ENCODE peak calls at places on chromosomes 7 and 10, in four cellular contexts. Q is psoas muscle, F is suprapubic skin, Z is PC-3. D is an unnamed sample.

GRCh38 chr10:124149681-124150080 is 56.3 kb upstream of the CHST15 start:
- DNase-seq in Q (no peak), Z (no peak), F (no peak), D (peak; percentile 51)

GRCh38 chr7:18727094-18727870 is 231.7 kb downstream of the HDAC9 start:
- DNase-seq in Z (peak; percentile 27), Q (no peak), F (no peak), D (no peak)

GRCh38 chr10:121788115-121788514 is 139.7 kb downstream of the ATE1 start:
- DNase-seq in Q (no peak), F (no peak), Z (peak; percentile 89), D (no peak)

GRCh38 chr10:34061846-34062245 is 727.4 kb upstream of the NRP1 start:
- DNase-seq in Q (no peak), Z (no peak), F (no peak), D (no peak)

GRCh38 chr7:108592633-108593277 is 23.1 kb downstream of the DNAJB9 start:
- DNase-seq in Z (peak; percentile 42), F (no peak), Q (no peak), D (no peak)

GRCh38 chr10:129758591-129759021 is 205.5 kb downstream of the EBF3 start:
- DNase-seq in Z (no peak), Q (no peak), F (peak; percentile 49), D (no peak)

GRCh38 chr7:24197852-24198251 is 86.1 kb upstream of the NPY start:
- DNase-seq in Q (no peak), Z (peak; percentile 14), F (no peak), D (no peak)

GRCh38 chr7:92645531-92646061 is 55.4 kb upstream of the FAM133B start:
- DNase-seq in Z (peak; percentile 91), Q (no peak), F (no peak), D (peak; percentile 21)

GRCh38 chr10:129678186-129678585 is 211.1 kb downstream of the MGMT start:
- DNase-seq in Q (no peak), F (no peak), Z (peak; percentile 35), D (no peak)

GRCh38 chr7:76282344-76283253 is 19.9 kb upstream of the HSPB1 start:
- DNase-seq in F (no peak), Q (no peak), Z (no peak), D (no peak)

GRCh38 chr7:111190804-111191203 is 99.9 kb downstream of the LRRN3 start:
- DNase-seq in F (no peak), Q (no peak), Z (no peak), D (no peak)

GRCh38 chr7:109322833-109323232 is 753.2 kb downstream of the DNAJB9 start:
- DNase-seq in F (no peak), Q (no peak), Z (no peak), D (no peak)

GRCh38 chr10:1175956-1176565 is 119.9 kb downstream of the WDR37 start:
- DNase-seq in Z (no peak), Q (no peak), F (no peak), D (no peak)

GRCh38 chr10:96614515-96614914 is 27.7 kb upstream of the TM9SF3 start:
- DNase-seq in Z (peak; percentile 91), F (no peak), Q (no peak), D (no peak)

GRCh38 chr7:136071106-136071505 is 93.9 kb upstream of the MTPN start:
- DNase-seq in F (no peak), Z (no peak), Q (no peak), D (no peak)

GRCh38 chr7:5294169-5294987 is 11.6 kb downstream of the SLC29A4 start:
- DNase-seq in F (no peak), Z (no peak), Q (no peak), D (no peak)

GRCh38 chr10:47379445-47379785 is 4.7 kb downstream of the ZNF488 start:
- DNase-seq in Q (peak; percentile 15), F (no peak), Z (no peak), D (no peak)

GRCh38 chr10:104642311-104643022 is 1.4 kb downstream of the SORCS3 start:
- DNase-seq in Z (no peak), Q (no peak), F (no peak), D (no peak)

GRCh38 chr10:25493122-25493893 is 318.5 kb downstream of the GPR158 start:
- DNase-seq in Z (peak; percentile 62), F (no peak), Q (no peak), D (no peak)

GRCh38 chr7:30143748-30144251 is 9.0 kb downstream of the MTURN start:
- DNase-seq in F (no peak), Q (no peak), Z (peak; percentile 98), D (no peak)

GRCh38 chr7:30140456-30140855 is 5.7 kb downstream of the MTURN start:
- DNase-seq in F (no peak), Z (no peak), Q (no peak), D (no peak)

GRCh38 chr7:30142710-30143109 is 7.9 kb downstream of the MTURN start:
- DNase-seq in Q (no peak), Z (peak; percentile 93), F (no peak), D (peak; percentile 83)

GRCh38 chr7:30139836-30140384 is 5.1 kb downstream of the MTURN start:
- DNase-seq in Q (no peak), Z (no peak), F (no peak), D (no peak)

GRCh38 chr7:30141405-30142045 is 6.7 kb downstream of the MTURN start:
- DNase-seq in F (no peak), Q (no peak), Z (no peak), D (no peak)
- H3K27ac ChIP-seq in F (peak overlapping the region; percentile 73), Q (no peak overlapping the region), Z (no peak overlapping the region), D (peak overlapping the region; percentile 66)

GRCh38 chr7:33645096-33645495 is 260.2 kb upstream of the BMPER start:
- DNase-seq in F (no peak), Q (no peak), Z (no peak), D (no peak)

GRCh38 chr7:33643497-33643896 is 261.8 kb upstream of the BMPER start:
- DNase-seq in F (no peak), Z (no peak), Q (no peak), D (no peak)

GRCh38 chr7:33642312-33642711 is 263.0 kb upstream of the BMPER start:
- DNase-seq in Z (no peak), Q (no peak), F (no peak), D (no peak)

GRCh38 chr7:33646166-33646565 is 259.2 kb upstream of the BMPER start:
- DNase-seq in F (no peak), Z (no peak), Q (no peak), D (no peak)

GRCh38 chr7:33644489-33644888 is 260.9 kb upstream of the BMPER start:
- DNase-seq in Q (no peak), Z (no peak), F (no peak), D (no peak)
- H3K4me3 ChIP-seq in Q (no peak overlapping the region), Z (no peak overlapping the region), F (no peak overlapping the region), D (no peak overlapping the region)

DNA sequence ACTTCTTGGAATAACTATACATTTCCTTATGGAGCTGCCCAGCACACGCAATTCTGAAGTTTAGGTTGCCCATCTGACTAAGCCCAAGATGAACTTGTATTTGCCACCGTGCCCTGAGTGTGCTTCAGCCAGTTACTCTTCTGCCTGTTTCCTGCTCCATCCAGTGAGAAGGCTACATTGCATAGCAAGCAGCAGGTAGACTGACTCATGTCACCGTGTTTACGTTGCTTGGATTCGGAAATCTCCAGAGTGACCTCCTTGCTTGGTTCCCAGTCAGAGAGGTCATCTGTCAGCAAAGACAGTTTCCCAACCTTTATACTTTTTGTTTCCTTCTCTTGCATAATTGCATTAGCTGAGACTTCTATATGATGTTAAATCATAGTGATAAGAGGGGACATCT is 30.9 kb downstream of the NACAD start:
- DNase-seq in F (peak; percentile 9), Z (no peak), Q (no peak), D (no peak)
- H3K9me3 ChIP-seq in F (no peaks in the 10 kb centered on the region), Z (no peaks in the 10 kb centered on the region), Q (no peaks in the 10 kb centered on the region), D (no peaks in the 10 kb centered on the region)

GRCh38 chr7:44106311-44107065 is 2.3 kb downstream of the AEBP1 start:
- DNase-seq in Q (peak; percentile 26), F (no peak), Z (no peak), D (no peak)

GRCh38 chr7:44103941-44104879 is at the start of gene AEBP1:
- DNase-seq in Z (no peak), F (no peak), Q (peak; percentile 66), D (peak; percentile 77)

GRCh38 chr7:44104880-44105771 is 981 bp downstream of the AEBP1 start:
- DNase-seq in Z (no peak), F (no peak), Q (peak; percentile 59), D (peak; percentile 81)

GRCh38 chr7:44107116-44107960 is 3.2 kb downstream of the AEBP1 start:
- DNase-seq in Q (peak; percentile 52), F (no peak), Z (no peak), D (no peak)

DNA sequence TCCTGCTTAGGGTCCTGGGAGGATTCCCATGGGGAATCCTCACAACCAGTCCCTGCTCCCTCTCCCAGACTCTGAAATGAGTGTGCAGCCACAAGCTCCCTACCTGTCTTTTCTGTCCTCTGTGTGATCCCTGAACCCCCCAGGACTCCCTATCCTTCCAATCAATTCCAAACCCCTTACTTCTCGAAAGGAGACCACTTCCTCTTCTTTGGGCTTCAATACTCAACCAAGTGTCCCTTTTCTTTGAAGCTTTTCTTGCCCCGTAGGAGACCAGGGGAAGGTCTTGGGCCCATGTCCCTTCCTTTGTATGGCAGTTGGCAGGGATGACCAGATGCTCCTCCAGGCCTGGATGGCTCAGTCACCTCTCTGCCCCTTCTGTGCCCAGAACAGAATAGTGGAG is 1.7 kb downstream of the AEBP1 start:
- DNase-seq in Z (no peak), F (no peak), Q (no peak), D (no peak)
- H3K27ac ChIP-seq in Z (no peak overlapping the region), F (peak overlapping the region; percentile 92), Q (no peak overlapping the region), D (peak overlapping the region; percentile 98)

DNA sequence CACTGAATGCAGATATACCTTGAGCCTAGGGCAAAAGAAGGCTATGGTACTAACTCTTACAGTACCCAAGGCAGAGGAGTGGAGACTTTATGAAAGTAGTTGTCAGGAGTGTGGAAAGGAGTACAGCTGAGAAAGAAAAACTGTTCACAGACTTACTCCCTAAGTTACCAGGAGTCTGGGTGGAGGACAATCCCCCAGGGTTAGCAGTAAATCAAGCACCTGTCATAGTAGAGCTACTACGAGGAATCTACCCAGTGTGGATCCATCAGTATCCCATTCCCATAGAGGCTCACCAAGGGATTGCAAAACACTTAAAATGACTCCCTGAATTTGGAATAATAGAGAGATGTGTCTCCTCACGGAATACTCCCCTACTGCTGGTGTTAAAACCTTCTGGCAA is 10.1 kb upstream of the ZNF33B start:
- DNase-seq in Z (no peak), F (no peak), Q (no peak), D (no peak)
- H3K4me3 ChIP-seq in Z (no peak overlapping the region), F (no peak overlapping the region), Q (no peak overlapping the region), D (no peak overlapping the region)

GRCh38 chr7:157906583-157906982 is 569.8 kb downstream of the DNAJB6 start:
- DNase-seq in F (no peak), Q (no peak), Z (no peak), D (no peak)
- H3K9me3 ChIP-seq in F (no peaks in the 10 kb centered on the region), Q (no peaks in the 10 kb centered on the region), Z (no peaks in the 10 kb centered on the region), D (no peaks in the 10 kb centered on the region)

DNA sequence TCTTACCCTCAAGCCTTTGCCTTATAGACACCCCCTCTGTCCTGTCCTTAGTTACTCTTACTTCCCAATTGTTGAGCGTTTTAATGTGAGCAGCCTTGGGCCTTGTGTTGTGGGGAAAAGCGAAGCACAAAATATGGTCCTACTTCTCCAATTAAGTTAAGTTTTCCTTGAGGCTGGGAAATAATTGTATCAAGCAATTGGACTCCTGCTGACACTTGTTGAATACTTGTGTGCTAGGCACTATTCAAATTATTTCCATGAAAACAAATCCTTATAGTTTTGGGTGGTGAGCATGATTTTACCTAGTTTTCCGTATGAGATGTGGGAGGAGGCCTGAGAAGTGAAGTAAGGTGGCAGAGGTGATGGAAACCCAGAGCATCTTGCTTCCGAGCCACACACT is 5.4 kb upstream of the ZNF783 start:
- DNase-seq in F (no peak), Z (no peak), Q (no peak), D (no peak)
- H3K27ac ChIP-seq in F (no peak overlapping the region), Z (peak overlapping the region; percentile 14), Q (no peak overlapping the region), D (no peak overlapping the region)

D was measured in tibial artery.